ENCODE peak calls at places on chromosomes 4 and X, in seven cellular contexts. One of them, this sample, is unnamed. For H3K4me1, the result is how much of the 10 kb centered on the place peaks cover.

GRCh38 chrX:19017271-19017670 is 33.4 kb upstream of the PHKA2 start:
- DNase-seq in PC-9: peak
- DNase-seq in upper lobe of right lung: no peak
- DNase-seq in heart right ventricle: peak
- DNase-seq in psoas muscle: peak
- DNase-seq in pancreas: no peak
- DNase-seq in body of pancreas: no peak
- DNase-seq in this sample: no peak

GRCh38 chr4:124713213-124713592 is 671 bp upstream of the ANKRD50 start:
- DNase-seq in PC-9: peak
- DNase-seq in psoas muscle: peak
- DNase-seq in pancreas: peak
- DNase-seq in upper lobe of right lung: peak
- DNase-seq in body of pancreas: peak
- DNase-seq in heart right ventricle: peak
- DNase-seq in this sample: no peak

GRCh38 chrX:100687128-100687527 is 43.1 kb downstream of the SRPX2 start:
- DNase-seq in pancreas: no peak
- DNase-seq in heart right ventricle: no peak
- DNase-seq in psoas muscle: no peak
- DNase-seq in body of pancreas: no peak
- DNase-seq in PC-9: no peak
- DNase-seq in upper lobe of right lung: no peak
- DNase-seq in this sample: no peak

GRCh38 chrX:105323951-105324350 is 103.5 kb upstream of the TEX13A start:
- DNase-seq in pancreas: no peak
- DNase-seq in body of pancreas: no peak
- DNase-seq in PC-9: peak
- DNase-seq in psoas muscle: no peak
- DNase-seq in heart right ventricle: no peak
- DNase-seq in upper lobe of right lung: no peak
- DNase-seq in this sample: no peak

GRCh38 chr4:17230727-17231126 is 281.2 kb downstream of the QDPR start:
- DNase-seq in body of pancreas: no peak
- DNase-seq in psoas muscle: no peak
- DNase-seq in pancreas: no peak
- DNase-seq in heart right ventricle: no peak
- DNase-seq in PC-9: no peak
- DNase-seq in upper lobe of right lung: no peak
- DNase-seq in this sample: no peak

GRCh38 chr4:123830920-123831319 is 434.3 kb downstream of the SPRY1 start:
- DNase-seq in upper lobe of right lung: no peak
- DNase-seq in body of pancreas: no peak
- DNase-seq in PC-9: no peak
- DNase-seq in pancreas: no peak
- DNase-seq in psoas muscle: no peak
- DNase-seq in heart right ventricle: no peak
- DNase-seq in this sample: no peak

GRCh38 chr4:101020956-101021355 is 326.4 kb downstream of the PPP3CA start:
- DNase-seq in upper lobe of right lung: no peak
- DNase-seq in heart right ventricle: no peak
- DNase-seq in body of pancreas: no peak
- DNase-seq in psoas muscle: no peak
- DNase-seq in pancreas: no peak
- DNase-seq in PC-9: no peak
- DNase-seq in this sample: peak

GRCh38 chr4:88803600-88804096 is 106.0 kb upstream of the NAP1L5 start:
- DNase-seq in pancreas: peak
- DNase-seq in heart right ventricle: no peak
- DNase-seq in upper lobe of right lung: no peak
- DNase-seq in PC-9: no peak
- DNase-seq in psoas muscle: no peak
- DNase-seq in body of pancreas: no peak
- DNase-seq in this sample: peak

GRCh38 chr4:25032126-25032525 is 1.4 kb upstream of the LGI2 start:
- DNase-seq in PC-9: no peak
- DNase-seq in body of pancreas: no peak
- DNase-seq in heart right ventricle: no peak
- DNase-seq in pancreas: no peak
- DNase-seq in psoas muscle: no peak
- DNase-seq in upper lobe of right lung: no peak
- DNase-seq in this sample: no peak

GRCh38 chrX:68433155-68433980 is at the start of gene OPHN1:
- DNase-seq in psoas muscle: peak
- DNase-seq in pancreas: peak
- DNase-seq in body of pancreas: peak
- DNase-seq in PC-9: peak
- DNase-seq in upper lobe of right lung: peak
- DNase-seq in heart right ventricle: peak
- DNase-seq in this sample: peak

GRCh38 chrX:105870465-105870864 is 48.1 kb downstream of the NRK start:
- DNase-seq in pancreas: no peak
- DNase-seq in heart right ventricle: no peak
- DNase-seq in PC-9: no peak
- DNase-seq in psoas muscle: no peak
- DNase-seq in body of pancreas: no peak
- DNase-seq in upper lobe of right lung: no peak
- DNase-seq in this sample: no peak

GRCh38 chr4:1598206-1598605 is 85.9 kb downstream of the FAM53A start:
- DNase-seq in PC-9: no peak
- DNase-seq in pancreas: no peak
- DNase-seq in psoas muscle: no peak
- DNase-seq in upper lobe of right lung: peak
- DNase-seq in heart right ventricle: peak
- DNase-seq in body of pancreas: no peak
- DNase-seq in this sample: no peak

GRCh38 chr4:1595789-1596325 is 88.3 kb downstream of the FAM53A start:
- DNase-seq in PC-9: no peak
- DNase-seq in psoas muscle: no peak
- DNase-seq in pancreas: no peak
- DNase-seq in body of pancreas: no peak
- DNase-seq in upper lobe of right lung: peak
- DNase-seq in heart right ventricle: peak
- DNase-seq in this sample: no peak

GRCh38 chr4:1597021-1597931 is 86.8 kb downstream of the FAM53A start:
- DNase-seq in body of pancreas: no peak
- DNase-seq in psoas muscle: no peak
- DNase-seq in upper lobe of right lung: peak
- DNase-seq in pancreas: no peak
- DNase-seq in PC-9: no peak
- DNase-seq in heart right ventricle: peak
- DNase-seq in this sample: no peak

GRCh38 chr4:1594871-1595788 is 89.0 kb downstream of the FAM53A start:
- DNase-seq in pancreas: no peak
- DNase-seq in PC-9: no peak
- DNase-seq in psoas muscle: no peak
- DNase-seq in heart right ventricle: peak
- DNase-seq in body of pancreas: no peak
- DNase-seq in upper lobe of right lung: peak
- DNase-seq in this sample: no peak

DNA sequence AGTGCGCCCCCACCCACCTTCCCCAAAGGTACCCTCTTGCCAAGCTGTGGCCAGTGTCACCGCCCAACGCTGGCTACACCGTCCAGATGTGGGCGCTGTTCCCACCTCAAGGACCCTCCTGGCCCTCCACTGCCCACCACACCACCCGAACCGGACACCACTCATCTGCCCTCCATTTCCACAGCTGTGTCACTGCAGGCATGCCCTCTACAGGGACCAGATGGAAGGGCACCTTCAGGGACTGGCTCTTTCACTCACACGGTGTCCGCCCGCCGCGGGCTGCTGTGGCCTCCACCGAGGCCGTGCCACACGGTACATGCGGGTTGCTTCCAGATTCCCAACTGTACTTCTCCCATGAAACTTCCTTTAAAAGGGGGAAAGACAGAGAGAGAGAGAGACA is 87.7 kb downstream of the FAM53A start:
- DNase-seq in heart right ventricle: peak
- DNase-seq in psoas muscle: no peak
- DNase-seq in body of pancreas: no peak
- DNase-seq in upper lobe of right lung: peak
- DNase-seq in PC-9: no peak
- DNase-seq in pancreas: no peak
- DNase-seq in this sample: no peak
- TF ChIP-seq CTCF in heart right ventricle: no peak
- TF ChIP-seq CTCF in psoas muscle: no peak
- TF ChIP-seq CTCF in body of pancreas: no peak
- TF ChIP-seq CTCF in upper lobe of right lung: no peak
- TF ChIP-seq CTCF in PC-9: no peak
- TF ChIP-seq CTCF in pancreas: no peak
- TF ChIP-seq CTCF in this sample: no peak

DNA sequence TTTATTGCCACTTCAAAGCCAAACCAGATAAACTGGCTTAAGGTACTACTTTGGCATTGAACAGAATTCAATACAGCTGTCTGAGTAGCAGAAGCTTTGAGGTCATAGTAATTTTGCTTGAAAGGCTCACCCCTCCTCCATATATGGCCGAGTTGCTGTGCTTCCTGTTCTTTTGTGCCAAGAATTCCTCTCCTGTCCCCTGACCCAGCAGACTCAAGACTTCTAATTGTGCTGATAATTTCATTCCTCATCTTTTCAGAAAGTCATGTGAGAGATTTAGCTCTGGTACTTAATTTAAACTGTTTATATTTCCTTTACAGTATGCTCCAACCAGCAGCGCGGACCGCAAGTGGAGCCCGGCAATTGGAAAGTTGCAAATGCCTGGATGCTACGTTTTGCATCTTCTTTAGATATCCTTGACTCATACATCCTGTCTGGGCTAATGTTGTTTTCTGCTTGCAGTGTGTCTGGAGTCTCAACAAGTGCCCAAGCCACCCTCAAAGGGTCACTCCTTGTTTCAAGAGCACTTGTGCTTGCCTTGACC is 373.4 kb downstream of the PDGFC start:
- DNase-seq in psoas muscle: no peak
- DNase-seq in PC-9: peak
- DNase-seq in body of pancreas: no peak
- DNase-seq in heart right ventricle: no peak
- DNase-seq in pancreas: no peak
- DNase-seq in upper lobe of right lung: no peak
- DNase-seq in this sample: no peak
- H3K27ac ChIP-seq in psoas muscle: no peak
- H3K27ac ChIP-seq in PC-9: no peak
- H3K27ac ChIP-seq in body of pancreas: no peak
- H3K27ac ChIP-seq in heart right ventricle: no peak
- H3K27ac ChIP-seq in pancreas: no peak
- H3K27ac ChIP-seq in upper lobe of right lung: no peak
- H3K27ac ChIP-seq in this sample: no peak

GRCh38 chr4:155946486-155946885 is 7.2 kb downstream of the CTSO start:
- DNase-seq in pancreas: no peak
- DNase-seq in heart right ventricle: no peak
- DNase-seq in psoas muscle: no peak
- DNase-seq in body of pancreas: no peak
- DNase-seq in upper lobe of right lung: no peak
- DNase-seq in PC-9: no peak
- DNase-seq in this sample: no peak
- H3K4me1 ChIP-seq in pancreas: under half
- H3K4me1 ChIP-seq in heart right ventricle: under half
- H3K4me1 ChIP-seq in psoas muscle: under half
- H3K4me1 ChIP-seq in body of pancreas: under half
- H3K4me1 ChIP-seq in upper lobe of right lung: under half
- H3K4me1 ChIP-seq in PC-9: under half
- H3K4me1 ChIP-seq in this sample: under half

GRCh38 chrX:39652336-39652735 is 445.4 kb downstream of the BCOR start:
- DNase-seq in body of pancreas: no peak
- DNase-seq in pancreas: peak
- DNase-seq in heart right ventricle: no peak
- DNase-seq in PC-9: no peak
- DNase-seq in psoas muscle: no peak
- DNase-seq in upper lobe of right lung: no peak
- DNase-seq in this sample: no peak
- TF ChIP-seq CTCF in body of pancreas: peak
- TF ChIP-seq CTCF in pancreas: no peak
- TF ChIP-seq CTCF in heart right ventricle: peak
- TF ChIP-seq CTCF in PC-9: no peak
- TF ChIP-seq CTCF in psoas muscle: peak
- TF ChIP-seq CTCF in upper lobe of right lung: peak
- TF ChIP-seq CTCF in this sample: peak

GRCh38 chrX:134692990-134693389 is 34.7 kb upstream of the PLAC1 start:
- DNase-seq in heart right ventricle: no peak
- DNase-seq in psoas muscle: no peak
- DNase-seq in pancreas: no peak
- DNase-seq in PC-9: no peak
- DNase-seq in body of pancreas: no peak
- DNase-seq in upper lobe of right lung: no peak
- DNase-seq in this sample: peak

GRCh38 chrX:134692233-134692632 is 34.0 kb upstream of the PLAC1 start:
- DNase-seq in heart right ventricle: no peak
- DNase-seq in pancreas: no peak
- DNase-seq in body of pancreas: no peak
- DNase-seq in upper lobe of right lung: no peak
- DNase-seq in PC-9: no peak
- DNase-seq in psoas muscle: no peak
- DNase-seq in this sample: no peak

GRCh38 chrX:134693644-134694043 is 35.4 kb upstream of the PLAC1 start:
- DNase-seq in heart right ventricle: no peak
- DNase-seq in psoas muscle: no peak
- DNase-seq in upper lobe of right lung: no peak
- DNase-seq in PC-9: no peak
- DNase-seq in body of pancreas: no peak
- DNase-seq in pancreas: no peak
- DNase-seq in this sample: no peak

GRCh38 chrX:134688839-134689238 is 30.6 kb upstream of the PLAC1 start:
- DNase-seq in body of pancreas: no peak
- DNase-seq in pancreas: no peak
- DNase-seq in heart right ventricle: no peak
- DNase-seq in psoas muscle: no peak
- DNase-seq in PC-9: no peak
- DNase-seq in upper lobe of right lung: no peak
- DNase-seq in this sample: no peak

GRCh38 chrX:134691453-134691852 is 33.2 kb upstream of the PLAC1 start:
- DNase-seq in heart right ventricle: no peak
- DNase-seq in psoas muscle: no peak
- DNase-seq in body of pancreas: no peak
- DNase-seq in upper lobe of right lung: no peak
- DNase-seq in PC-9: no peak
- DNase-seq in pancreas: no peak
- DNase-seq in this sample: no peak
- H3K27ac ChIP-seq in heart right ventricle: no peak
- H3K27ac ChIP-seq in psoas muscle: no peak
- H3K27ac ChIP-seq in body of pancreas: no peak
- H3K27ac ChIP-seq in upper lobe of right lung: no peak
- H3K27ac ChIP-seq in PC-9: no peak
- H3K27ac ChIP-seq in pancreas: no peak
- H3K27ac ChIP-seq in this sample: no peak

DNA sequence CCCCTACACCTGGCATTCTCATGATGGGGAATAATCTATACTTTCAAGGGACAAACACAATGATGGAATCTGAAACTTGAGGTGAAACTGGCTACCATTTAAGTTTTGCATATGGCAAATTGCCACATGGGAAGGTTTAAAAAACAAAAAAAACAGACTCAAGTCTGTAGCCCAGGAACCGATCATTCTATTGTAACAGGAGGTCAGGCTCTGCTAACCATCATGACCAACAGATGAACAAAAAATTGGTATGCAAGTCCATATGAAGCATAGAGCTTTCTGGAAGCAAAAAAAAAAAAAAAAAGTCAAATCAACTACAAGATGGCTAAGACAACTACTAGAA is 594.3 kb upstream of the DIPK2B start:
- DNase-seq in PC-9: no peak
- DNase-seq in psoas muscle: no peak
- DNase-seq in upper lobe of right lung: no peak
- DNase-seq in heart right ventricle: no peak
- DNase-seq in body of pancreas: no peak
- DNase-seq in pancreas: no peak
- DNase-seq in this sample: no peak
- H3K4me1 ChIP-seq in PC-9: under half
- H3K4me1 ChIP-seq in psoas muscle: under half
- H3K4me1 ChIP-seq in upper lobe of right lung: under half
- H3K4me1 ChIP-seq in heart right ventricle: under half
- H3K4me1 ChIP-seq in body of pancreas: under half
- H3K4me1 ChIP-seq in pancreas: under half
- H3K4me1 ChIP-seq in this sample: under half

GRCh38 chr4:182536221-182536620 is 293.0 kb downstream of the TENM3 start:
- DNase-seq in PC-9: no peak
- DNase-seq in psoas muscle: no peak
- DNase-seq in pancreas: no peak
- DNase-seq in heart right ventricle: no peak
- DNase-seq in body of pancreas: no peak
- DNase-seq in upper lobe of right lung: no peak
- DNase-seq in this sample: no peak
- TF ChIP-seq CTCF in PC-9: no peak
- TF ChIP-seq CTCF in psoas muscle: no peak
- TF ChIP-seq CTCF in pancreas: no peak
- TF ChIP-seq CTCF in heart right ventricle: no peak
- TF ChIP-seq CTCF in body of pancreas: no peak
- TF ChIP-seq CTCF in upper lobe of right lung: no peak
- TF ChIP-seq CTCF in this sample: no peak

This sample was measured in foreskin keratinocyte.